ENCODE peak calls at places on chromosomes 2 and 18, in five cellular contexts. H is fibroblast of gingiva; R is stimulated activated CD4-positive, alpha-beta T cell treated with anti-CD3 and anti-CD28 coated beads, Interleukin-12 subunit alpha, Interleukin-12 subunit beta, amount 100 ng/mL, for 48 hours; T is HS-27A; X is sigmoid colon. A is an unnamed sample.

GRCh38 chr2:160680974-160681373 is 187.4 kb upstream of the RBMS1 start:
- DNase-seq in H (no peak), R (no peak), T (no peak), X (no peak), A (no peak)

GRCh38 chr2:39845460-39846146 is 66.5 kb upstream of the THUMPD2 start:
- DNase-seq in H (no peak), R (no peak), T (no peak), X (no peak), A (no peak)

GRCh38 chr18:3814840-3815239 is 364.9 kb downstream of the TGIF1 start:
- DNase-seq in H (peak; percentile 36), R (no peak), T (no peak), X (no peak), A (no peak)

GRCh38 chr2:9775351-9775750 is 67.9 kb upstream of the TAF1B start:
- DNase-seq in H (no peak), R (no peak), T (no peak), X (no peak), A (no peak)

GRCh38 chr2:10204326-10205200 is 82.0 kb downstream of the RRM2 start:
- DNase-seq in H (peak; percentile 10), R (no peak), T (no peak), X (no peak), A (no peak)

GRCh38 chr18:23838801-23839366 is 149.6 kb downstream of the LAMA3 start:
- DNase-seq in H (peak; percentile 16), R (no peak), T (no peak), X (no peak), A (no peak)

GRCh38 chr2:241010531-241011295 is 12.3 kb downstream of the SNED1 start:
- DNase-seq in H (no peak), R (no peak), T (no peak), X (peak; percentile 48), A (no peak)

GRCh38 chr2:45734952-45735351 is 83.5 kb downstream of the PRKCE start:
- DNase-seq in H (peak; percentile 81), R (no peak), T (no peak), X (no peak), A (no peak)

GRCh38 chr2:55809875-55810620 is 113.5 kb downstream of the EFEMP1 start:
- DNase-seq in H (peak; percentile 95), R (no peak), T (no peak), X (peak; percentile 76), A (no peak)

GRCh38 chr2:85053802-85054201 is 79.4 kb upstream of the TCF7L1 start:
- DNase-seq in H (no peak), R (no peak), T (peak; percentile 43), X (no peak), A (no peak)

GRCh38 chr2:205556357-205556756 is 125.9 kb upstream of the NRP2 start:
- DNase-seq in H (no peak), R (no peak), T (no peak), X (no peak), A (no peak)

GRCh38 chr18:59395226-59396175 is 36.4 kb upstream of the LMAN1 start:
- DNase-seq in H (no peak), R (no peak), T (no peak), X (no peak), A (no peak)

GRCh38 chr2:80378-80777 is 34.1 kb upstream of the FAM110C start:
- DNase-seq in H (no peak), R (no peak), T (no peak), X (no peak), A (no peak)

GRCh38 chr18:43061816-43062215 is 53.7 kb downstream of the RIT2 start:
- DNase-seq in H (no peak), R (no peak), T (no peak), X (no peak), A (no peak)